ENCODE peak calls at places on chromosomes 16 and 17, in four cellular contexts. One of them, this sample, is unnamed.

GRCh38 chr17:12765544-12765943 is 23.8 kb upstream of the ARHGAP44 start:
- DNase-seq in A549: peak
- DNase-seq in HepG2: no peak
- DNase-seq in K562: peak
- DNase-seq in this sample: peak

GRCh38 chr16:85724936-85725335 is 26.0 kb downstream of the C16orf74 start:
- DNase-seq in A549: no peak
- DNase-seq in HepG2: no peak
- DNase-seq in K562: no peak
- DNase-seq in this sample: no peak

GRCh38 chr17:28948342-28948741 is 3.0 kb downstream of the PHF12 start:
- DNase-seq in A549: no peak
- DNase-seq in K562: no peak
- DNase-seq in HepG2: no peak
- DNase-seq in this sample: no peak

GRCh38 chr17:56939869-56940484 is 20.9 kb downstream of the COIL start:
- DNase-seq in A549: peak
- DNase-seq in HepG2: peak
- DNase-seq in K562: peak
- DNase-seq in this sample: peak

GRCh38 chr17:27980035-27980434 is 62.4 kb upstream of the NLK start:
- DNase-seq in HepG2: no peak
- DNase-seq in A549: peak
- DNase-seq in K562: no peak
- DNase-seq in this sample: peak

GRCh38 chr17:61058066-61058465 is 341.6 kb upstream of the TBX2 start:
- DNase-seq in A549: no peak
- DNase-seq in HepG2: no peak
- DNase-seq in K562: no peak
- DNase-seq in this sample: no peak

GRCh38 chr16:21163576-21163975 is 5.1 kb downstream of the LDAF1 start:
- DNase-seq in K562: no peak
- DNase-seq in A549: no peak
- DNase-seq in HepG2: no peak
- DNase-seq in this sample: no peak

GRCh38 chr17:77667478-77667877 is 291.0 kb upstream of the TNRC6C start:
- DNase-seq in A549: no peak
- DNase-seq in HepG2: no peak
- DNase-seq in K562: no peak
- DNase-seq in this sample: no peak

GRCh38 chr17:63356275-63356905 is 89.7 kb downstream of the CYB561 start:
- DNase-seq in HepG2: no peak
- DNase-seq in A549: no peak
- DNase-seq in K562: no peak
- DNase-seq in this sample: peak

GRCh38 chr16:88965411-88965810 is 11.6 kb downstream of the CBFA2T3 start:
- DNase-seq in K562: no peak
- DNase-seq in HepG2: no peak
- DNase-seq in A549: no peak
- DNase-seq in this sample: no peak

GRCh38 chr16:66728117-66728787 is 23.2 kb downstream of the DYNC1LI2 start:
- DNase-seq in HepG2: peak
- DNase-seq in K562: peak
- DNase-seq in A549: peak
- DNase-seq in this sample: peak

GRCh38 chr16:15961060-15961511 is 11.7 kb downstream of the ABCC1 start:
- DNase-seq in A549: no peak
- DNase-seq in K562: no peak
- DNase-seq in HepG2: no peak
- DNase-seq in this sample: peak

GRCh38 chr16:88527186-88527936 is 42.8 kb upstream of the ZC3H18 start:
- DNase-seq in K562: peak
- DNase-seq in A549: peak
- DNase-seq in HepG2: peak
- DNase-seq in this sample: peak

GRCh38 chr17:40345161-40346034 is 19.1 kb downstream of the GJD3 start:
- DNase-seq in A549: peak
- DNase-seq in K562: peak
- DNase-seq in HepG2: peak
- DNase-seq in this sample: peak

GRCh38 chr17:32780721-32781120 is 96.2 kb downstream of the MYO1D start:
- DNase-seq in HepG2: no peak
- DNase-seq in K562: no peak
- DNase-seq in A549: no peak
- DNase-seq in this sample: no peak

GRCh38 chr17:27572665-27573064 is 58.3 kb upstream of the LGALS9 start:
- DNase-seq in K562: peak
- DNase-seq in A549: no peak
- DNase-seq in HepG2: no peak
- DNase-seq in this sample: peak

GRCh38 chr16:19437280-19437679 is 19.6 kb downstream of the TMC5 start:
- DNase-seq in K562: no peak
- DNase-seq in HepG2: no peak
- DNase-seq in A549: no peak
- DNase-seq in this sample: no peak

GRCh38 chr17:67696853-67697505 is 20.8 kb upstream of the NOL11 start:
- DNase-seq in HepG2: no peak
- DNase-seq in K562: no peak
- DNase-seq in A549: no peak
- DNase-seq in this sample: no peak

GRCh38 chr17:58641937-58642336 is 49.9 kb downstream of the TEX14 start:
- DNase-seq in A549: no peak
- DNase-seq in HepG2: no peak
- DNase-seq in K562: no peak
- DNase-seq in this sample: no peak

DNA sequence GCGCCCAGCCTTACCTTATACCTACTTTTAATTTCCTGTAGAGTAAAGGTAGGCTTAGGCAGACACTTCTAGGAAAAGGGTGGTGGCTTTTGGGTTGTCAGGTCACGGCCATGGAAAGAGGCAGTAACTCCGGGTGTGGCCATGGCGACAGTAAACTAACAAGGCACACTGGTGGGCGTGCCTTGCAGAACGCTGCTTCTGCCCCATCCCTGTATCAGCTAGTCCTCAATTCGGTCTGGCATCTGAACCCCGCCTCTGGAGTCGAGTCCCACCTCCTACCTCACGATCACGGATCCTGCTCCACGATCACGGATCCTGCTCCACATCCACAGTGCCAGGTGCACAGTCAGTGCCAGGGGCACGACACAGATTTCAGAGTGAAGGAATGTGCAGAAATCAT is 5.6 kb downstream of the ADCY9 start:
- DNase-seq in K562: no peak
- DNase-seq in A549: no peak
- DNase-seq in HepG2: peak
- DNase-seq in this sample: no peak
- H3K4me3 ChIP-seq in K562: no peak
- H3K4me3 ChIP-seq in A549: no peak
- H3K4me3 ChIP-seq in HepG2: peak
- H3K4me3 ChIP-seq in this sample: no peak

DNA sequence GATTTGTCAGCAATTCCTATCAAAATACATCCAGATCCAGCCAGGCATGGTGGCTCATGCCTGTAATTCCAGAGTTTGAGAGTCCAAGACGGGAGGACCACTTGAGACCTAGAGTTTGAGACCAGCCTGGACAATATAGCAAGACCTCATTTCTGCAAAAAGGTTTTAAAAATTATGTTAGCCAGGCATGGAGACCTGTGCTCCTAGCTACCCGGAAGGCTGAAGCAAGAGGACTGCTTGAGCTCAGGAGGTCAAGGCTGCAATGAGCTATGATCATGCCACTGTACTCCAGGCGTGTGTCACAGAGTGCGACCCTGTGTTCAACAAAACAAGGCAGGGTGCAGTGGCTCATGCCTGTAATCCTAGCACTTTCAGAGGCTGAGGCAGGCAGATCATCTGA is 215.2 kb downstream of the CPPED1 start:
- DNase-seq in K562: no peak
- DNase-seq in HepG2: peak
- DNase-seq in A549: no peak
- DNase-seq in this sample: no peak
- TF ChIP-seq MAZ in K562: no peak
- TF ChIP-seq MAZ in HepG2: no peak
- TF ChIP-seq MAZ in A549: no peak
- TF ChIP-seq MAZ in this sample: no peak

GRCh38 chr16:27317320-27317719 is 3.5 kb downstream of the IL4R start:
- DNase-seq in A549: no peak
- DNase-seq in K562: no peak
- DNase-seq in HepG2: no peak
- DNase-seq in this sample: no peak

GRCh38 chr16:27314986-27315332 is 1.2 kb downstream of the IL4R start:
- DNase-seq in HepG2: no peak
- DNase-seq in A549: no peak
- DNase-seq in K562: no peak
- DNase-seq in this sample: no peak

GRCh38 chr16:27314161-27314723 is 468 bp downstream of the IL4R start:
- DNase-seq in HepG2: peak
- DNase-seq in K562: peak
- DNase-seq in A549: peak
- DNase-seq in this sample: peak

GRCh38 chr16:27316038-27316680 is 2.4 kb downstream of the IL4R start:
- DNase-seq in A549: no peak
- DNase-seq in K562: no peak
- DNase-seq in HepG2: no peak
- DNase-seq in this sample: no peak

GRCh38 chr16:27315333-27316037 is 1.7 kb downstream of the IL4R start:
- DNase-seq in HepG2: peak
- DNase-seq in A549: peak
- DNase-seq in K562: peak
- DNase-seq in this sample: peak
- H3K4me3 ChIP-seq in HepG2: peak
- H3K4me3 ChIP-seq in A549: peak
- H3K4me3 ChIP-seq in K562: no peak
- H3K4me3 ChIP-seq in this sample: peak

GRCh38 chr17:968812-969766 is 10.5 kb downstream of the NXN start:
- DNase-seq in HepG2: no peak
- DNase-seq in A549: no peak
- DNase-seq in K562: no peak
- DNase-seq in this sample: no peak
- TF ChIP-seq MAZ in HepG2: no peak
- TF ChIP-seq MAZ in A549: no peak
- TF ChIP-seq MAZ in K562: no peak
- TF ChIP-seq MAZ in this sample: no peak

GRCh38 chr17:82178499-82179290 is 33.9 kb downstream of the CCDC57 start:
- DNase-seq in A549: no peak
- DNase-seq in K562: no peak
- DNase-seq in HepG2: no peak
- DNase-seq in this sample: no peak

GRCh38 chr17:82179412-82179811 is 33.2 kb downstream of the CCDC57 start:
- DNase-seq in K562: no peak
- DNase-seq in HepG2: no peak
- DNase-seq in A549: no peak
- DNase-seq in this sample: no peak

GRCh38 chr17:82177761-82178498 is 34.7 kb downstream of the CCDC57 start:
- DNase-seq in A549: no peak
- DNase-seq in HepG2: no peak
- DNase-seq in K562: no peak
- DNase-seq in this sample: no peak

GRCh38 chr17:82179946-82180475 is 32.6 kb downstream of the CCDC57 start:
- DNase-seq in HepG2: no peak
- DNase-seq in K562: no peak
- DNase-seq in A549: no peak
- DNase-seq in this sample: no peak

DNA sequence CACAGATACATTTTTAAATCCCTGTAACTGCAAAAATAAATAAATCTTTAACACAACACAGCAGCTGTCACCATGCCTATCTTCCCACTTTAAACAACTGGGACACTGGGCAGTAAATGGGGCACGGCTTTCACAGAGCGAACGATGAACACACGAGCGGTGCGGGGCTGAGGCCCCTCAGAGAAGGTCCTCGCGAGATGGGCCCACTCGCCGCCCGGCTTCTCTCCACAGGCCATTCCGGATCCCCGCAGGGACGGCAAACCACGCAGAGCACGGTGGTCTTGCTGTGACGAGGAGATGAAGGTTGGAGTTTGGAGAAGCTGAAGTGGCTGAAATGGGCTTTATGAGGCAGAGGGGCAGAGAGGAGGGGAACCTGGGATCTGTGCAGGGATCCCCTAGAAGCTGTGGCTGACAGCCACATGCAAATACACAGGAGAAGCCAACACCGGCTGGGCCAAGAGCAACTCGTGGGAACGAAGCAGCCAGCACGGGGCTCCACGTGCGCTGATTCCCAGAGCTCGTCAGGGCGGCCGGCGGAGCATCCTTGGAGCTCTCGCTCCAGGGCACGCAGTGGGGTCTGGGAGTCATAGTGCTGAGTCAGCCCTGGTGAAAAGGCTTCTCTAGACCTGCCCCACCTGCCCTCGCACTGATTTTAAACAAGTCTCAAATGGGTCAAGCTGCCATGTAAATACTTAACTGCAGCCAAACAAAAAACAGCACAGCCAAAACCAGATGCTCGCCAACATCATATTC is 31.7 kb downstream of the CCDC57 start:
- DNase-seq in A549: no peak
- DNase-seq in HepG2: no peak
- DNase-seq in K562: no peak
- DNase-seq in this sample: no peak
- H3K4me3 ChIP-seq in A549: no peak
- H3K4me3 ChIP-seq in HepG2: no peak
- H3K4me3 ChIP-seq in K562: no peak
- H3K4me3 ChIP-seq in this sample: no peak

DNA sequence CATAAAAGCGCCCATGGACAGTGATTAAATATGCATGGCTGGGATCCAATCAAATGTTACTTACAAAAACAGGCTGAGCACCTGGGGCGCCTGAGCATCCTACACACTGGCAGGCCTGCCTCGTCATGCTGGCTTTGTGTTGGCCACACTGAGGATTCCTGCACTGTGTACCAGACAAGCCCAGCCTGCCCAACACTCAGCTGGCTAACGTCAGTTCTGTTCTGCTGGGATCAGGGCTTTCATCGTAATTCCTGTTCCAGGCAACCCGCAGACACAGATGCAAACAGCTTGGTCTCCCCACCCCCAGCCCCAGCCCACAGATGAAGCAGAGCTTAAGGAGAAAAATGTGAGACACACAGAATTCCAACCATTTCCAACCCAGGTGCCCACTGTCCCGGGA is 30.7 kb downstream of the PIMREG start:
- DNase-seq in K562: no peak
- DNase-seq in HepG2: no peak
- DNase-seq in A549: no peak
- DNase-seq in this sample: no peak
- TF ChIP-seq MAZ in K562: no peak
- TF ChIP-seq MAZ in HepG2: no peak
- TF ChIP-seq MAZ in A549: no peak
- TF ChIP-seq MAZ in this sample: no peak

GRCh38 chr17:36921131-36921851 is 16.0 kb upstream of the LHX1 start:
- DNase-seq in HepG2: peak
- DNase-seq in K562: peak
- DNase-seq in A549: peak
- DNase-seq in this sample: peak
- H3K4me3 ChIP-seq in HepG2: no peak
- H3K4me3 ChIP-seq in K562: no peak
- H3K4me3 ChIP-seq in A549: peak
- H3K4me3 ChIP-seq in this sample: no peak